ENCODE peak calls at places on chromosomes 5 and 9, in ten cellular contexts. E, P, Q, C, B, D, V, L, N and T are unnamed samples.

GRCh38 chr5:76175051-76175666 is 92.0 kb downstream of the SV2C start:
- DNase-seq in D (peak; percentile 85), B (peak; percentile 0), N (peak; percentile 68), P (peak; percentile 46), E (peak; percentile 47), L (peak; percentile 13), V (peak; percentile 38), Q (peak; percentile 61), C (no peak), T (peak; percentile 16)

GRCh38 chr5:82339744-82340143 is 61.6 kb upstream of the RPS23 start:
- DNase-seq in D (no peak), L (no peak), E (no peak), P (no peak), N (no peak), V (no peak), Q (no peak), C (no peak), B (no peak), T (no peak)

GRCh38 chr5:137217599-137218200 is 281.4 kb downstream of the SPOCK1 start:
- DNase-seq in C (no peak), D (peak; percentile 8), N (no peak), B (no peak), P (no peak), L (no peak), Q (no peak), V (no peak), E (peak; percentile 70), T (no peak)

GRCh38 chr5:171432076-171432475 is 12.6 kb downstream of the FGF18 start:
- DNase-seq in B (no peak), E (no peak), V (no peak), L (no peak), C (peak; percentile 14), Q (no peak), N (no peak), P (no peak), D (no peak), T (no peak)

GRCh38 chr9:113580041-113580953 is 116.8 kb downstream of the RGS3 start:
- DNase-seq in C (peak; percentile 88), E (peak; percentile 60), P (peak; percentile 79), V (no peak), Q (no peak), B (no peak), D (no peak), L (peak; percentile 55), N (peak; percentile 58), T (no peak)

GRCh38 chr9:80664327-80665210 is 1024.8 kb downstream of the TLE1 start:
- DNase-seq in C (no peak), L (no peak), P (peak; percentile 34), D (no peak), V (no peak), Q (no peak), N (no peak), B (no peak), E (peak; percentile 62), T (no peak)

GRCh38 chr9:128610889-128611288 is 45.8 kb downstream of the DYNC2I2 start:
- DNase-seq in P (no peak), B (no peak), L (no peak), Q (no peak), E (no peak), V (no peak), N (no peak), D (no peak), C (no peak), T (no peak)

GRCh38 chr9:104780796-104781395 is 17.0 kb downstream of the NIPSNAP3B start:
- DNase-seq in L (no peak), V (no peak), D (peak; percentile 43), C (no peak), E (peak; percentile 52), P (peak; percentile 19), B (no peak), N (peak; percentile 54), Q (no peak), T (no peak)

GRCh38 chr5:138054206-138054605 is 21.3 kb upstream of the FAM13B start:
- DNase-seq in L (no peak), N (no peak), Q (no peak), E (no peak), V (no peak), D (no peak), P (no peak), C (no peak), B (no peak), T (no peak)

GRCh38 chr9:124420991-124421543 is 5.8 kb upstream of the PSMB7 start:
- DNase-seq in C (no peak), D (no peak), E (peak; percentile 67), L (no peak), V (peak; percentile 89), P (no peak), B (peak; percentile 88), Q (no peak), N (peak; percentile 8), T (no peak)

GRCh38 chr5:59893061-59893435 is 478 bp downstream of the PDE4D start:
- DNase-seq in C (no peak), B (no peak), P (no peak), Q (no peak), L (no peak), D (peak; percentile 8), E (no peak), N (no peak), V (no peak), T (no peak)

GRCh38 chr9:114972510-114972909 is 42.1 kb upstream of the TNFSF8 start:
- DNase-seq in N (no peak), Q (no peak), L (no peak), E (no peak), V (no peak), C (no peak), D (no peak), B (no peak), P (no peak), T (no peak)

GRCh38 chr5:159244163-159244562 is 18.9 kb upstream of the UBLCP1 start:
- DNase-seq in N (no peak), D (no peak), Q (no peak), L (no peak), B (no peak), V (no peak), E (no peak), C (no peak), P (no peak), T (no peak)

GRCh38 chr5:178237431-178238312 is 5.1 kb upstream of the PHYKPL start:
- DNase-seq in V (no peak), E (peak; percentile 81), N (no peak), Q (no peak), D (no peak), L (no peak), C (no peak), B (no peak), P (peak; percentile 81), T (no peak)

GRCh38 chr9:109799792-109800191 is 19.8 kb downstream of the PALM2AKAP2 start:
- DNase-seq in E (peak; percentile 88), V (no peak), Q (no peak), B (no peak), P (peak; percentile 35), N (no peak), C (no peak), L (no peak), D (no peak), T (no peak)

GRCh38 chr5:179288101-179288808 is 57.0 kb downstream of the ADAMTS2 start:
- DNase-seq in V (no peak), N (no peak), D (no peak), L (no peak), P (no peak), E (no peak), C (no peak), Q (no peak), B (no peak), T (no peak)

GRCh38 chr5:68333649-68334549 is 118.3 kb downstream of the PIK3R1 start:
- DNase-seq in D (no peak), B (no peak), L (no peak), C (no peak), E (peak; percentile 99), N (no peak), Q (no peak), P (peak; percentile 75), V (no peak), T (no peak)

GRCh38 chr5:67149933-67150523 is 46.6 kb downstream of the CD180 start:
- DNase-seq in Q (no peak), C (no peak), B (no peak), D (peak; percentile 5), L (no peak), V (no peak), E (peak; percentile 18), P (no peak), N (no peak), T (no peak)

GRCh38 chr9:77866882-77867281 is 164.7 kb downstream of the GNAQ start:
- DNase-seq in D (no peak), Q (no peak), B (no peak), V (no peak), L (no peak), E (no peak), P (no peak), C (no peak), N (no peak), T (no peak)

GRCh38 chr9:109857337-109857736 is 77.3 kb downstream of the PALM2AKAP2 start:
- DNase-seq in P (no peak), E (no peak), V (no peak), B (no peak), Q (no peak), L (no peak), C (no peak), N (no peak), D (no peak), T (no peak)

GRCh38 chr9:4538107-4538506 is 47.8 kb downstream of the SLC1A1 start:
- DNase-seq in E (no peak), V (no peak), P (no peak), C (no peak), B (no peak), D (no peak), Q (no peak), L (no peak), N (no peak), T (no peak)

GRCh38 chr9:89606567-89607311 is 1.9 kb downstream of the GADD45G start:
- DNase-seq in C (no peak), Q (no peak), E (peak; percentile 62), L (peak; percentile 20), D (peak; percentile 90), N (no peak), P (peak; percentile 23), B (peak; percentile 15), V (peak; percentile 35), T (no peak)

GRCh38 chr9:91207481-91207888 is 154.2 kb downstream of the AUH start:
- DNase-seq in E (peak; percentile 58), D (no peak), V (no peak), B (no peak), Q (no peak), C (no peak), L (no peak), P (peak; percentile 54), N (no peak), T (no peak)

GRCh38 chr9:137913771-137914767 is 36.5 kb downstream of the CACNA1B start:
- DNase-seq in V (no peak), P (no peak), N (no peak), B (no peak), E (no peak), C (no peak), D (no peak), Q (no peak), L (no peak), T (no peak)

GRCh38 chr9:8677725-8678124 is 878.1 kb upstream of the DMAC1 start:
- DNase-seq in B (no peak), Q (no peak), E (no peak), N (no peak), P (no peak), D (no peak), V (no peak), C (no peak), L (no peak), T (no peak)

GRCh38 chr9:10026585-10026984 is 586.2 kb downstream of the PTPRD start:
- DNase-seq in E (no peak), D (peak; percentile 1), B (peak; percentile 20), P (no peak), C (no peak), N (no peak), V (no peak), L (no peak), Q (no peak), T (no peak)

GRCh38 chr5:34040411-34040810 is 2.6 kb downstream of the C1QTNF3 start:
- DNase-seq in C (no peak), Q (no peak), E (no peak), N (no peak), L (no peak), B (no peak), D (no peak), V (no peak), P (no peak), T (no peak)

GRCh38 chr9:2260401-2261306 is 245.5 kb downstream of the SMARCA2 start:
- DNase-seq in E (peak; percentile 68), Q (no peak), D (no peak), L (no peak), B (peak; percentile 24), P (peak; percentile 13), V (no peak), N (no peak), C (no peak), T (no peak)